ENCODE peak calls at places on chromosomes 6 and 20, in five cellular contexts. V, H, P, E and U are unnamed samples.

GRCh38 chr6:142058216-142058925 is 74.4 kb upstream of the GJE1 start:
- DNase-seq in V (no peak), H (no peak), P (no peak), E (no peak), U (no peak)

GRCh38 chr20:56949318-56949717 is 317.1 kb downstream of the BMP7 start:
- DNase-seq in V (no peak), H (no peak), P (no peak), E (no peak), U (no peak)

GRCh38 chr6:26003102-26003694 is 40.6 kb downstream of the TRIM38 start:
- DNase-seq in V (peak; percentile 41), H (peak; percentile 38), P (peak; percentile 43), E (no peak), U (no peak)

GRCh38 chr6:19478992-19479391 is 358.2 kb upstream of the ID4 start:
- DNase-seq in V (peak; percentile 78), H (no peak), P (no peak), E (no peak), U (no peak)

GRCh38 chr6:5624256-5624655 is 362.9 kb downstream of the FARS2 start:
- DNase-seq in V (no peak), H (no peak), P (no peak), E (no peak), U (no peak)

GRCh38 chr6:160952633-160953281 is 38.8 kb upstream of the MAP3K4 start:
- DNase-seq in V (peak; percentile 19), H (no peak), P (no peak), E (no peak), U (no peak)

GRCh38 chr6:16132909-16133308 is 4.0 kb downstream of the MYLIP start:
- DNase-seq in V (no peak), H (no peak), P (no peak), E (no peak), U (no peak)

GRCh38 chr20:15578059-15578458 is 995.2 kb downstream of the KIF16B start:
- DNase-seq in V (no peak), H (no peak), P (no peak), E (no peak), U (no peak)

GRCh38 chr20:58433759-58434158 is 44.7 kb downstream of the VAPB start:
- DNase-seq in V (peak; percentile 85), H (no peak), P (no peak), E (no peak), U (no peak)

GRCh38 chr6:32288426-32288825 is 64.6 kb upstream of the NOTCH4 start:
- DNase-seq in V (no peak), H (no peak), P (no peak), E (no peak), U (no peak)

GRCh38 chr20:37333848-37334318 is 12.1 kb upstream of the SRC start:
- DNase-seq in V (no peak), H (no peak), P (no peak), E (no peak), U (no peak)

GRCh38 chr20:57656821-57657536 is 36.8 kb upstream of the ZBP1 start:
- DNase-seq in V (no peak), H (no peak), P (no peak), E (peak; percentile 1), U (no peak)

GRCh38 chr6:33634986-33635385 is 13.9 kb downstream of the ITPR3 start:
- DNase-seq in V (no peak), H (no peak), P (no peak), E (no peak), U (no peak)

GRCh38 chr6:43061861-43062260 is 2.4 kb downstream of the KLC4 start:
- DNase-seq in V (peak; percentile 60), H (no peak), P (no peak), E (no peak), U (no peak)

GRCh38 chr20:16286601-16287000 is 286.6 kb downstream of the KIF16B start:
- DNase-seq in V (no peak), H (no peak), P (no peak), E (no peak), U (no peak)

GRCh38 chr6:13769655-13770053 is 44.7 kb downstream of the MCUR1 start:
- DNase-seq in V (no peak), H (no peak), P (no peak), E (no peak), U (no peak)

GRCh38 chr6:135936606-135937005 is 85.1 kb downstream of the PDE7B start:
- DNase-seq in V (peak; percentile 97), H (no peak), P (no peak), E (no peak), U (no peak)
- H3K27ac ChIP-seq in V (peak overlapping the region; percentile 88), H (no peak overlapping the region), P (no peak overlapping the region), E (peak overlapping the region; percentile 29), U (peak overlapping the region; percentile 1)

GRCh38 chr6:35694462-35694861 is 5.7 kb upstream of the FKBP5 start:
- DNase-seq in V (peak; percentile 38), H (no peak), P (no peak), E (no peak), U (no peak)
- H3K27ac ChIP-seq in V (no peak overlapping the region), H (no peak overlapping the region), P (no peak overlapping the region), E (no peak overlapping the region), U (no peak overlapping the region)

GRCh38 chr6:27019651-27020552 is 227.6 kb upstream of the PRSS16 start:
- DNase-seq in V (peak; percentile 94), H (peak; percentile 19), P (peak; percentile 15), E (peak; percentile 62), U (peak; percentile 84)
- H3K27ac ChIP-seq in V (peak overlapping the region; percentile 55), H (no peak overlapping the region), P (no peak overlapping the region), E (peak overlapping the region; percentile 76), U (peak overlapping the region; percentile 79)

GRCh38 chr20:51481311-51481997 is 61.1 kb downstream of the NFATC2 start:
- DNase-seq in V (no peak), H (peak; percentile 12), P (peak; percentile 45), E (no peak), U (no peak)

GRCh38 chr20:51482836-51483235 is 59.7 kb downstream of the NFATC2 start:
- DNase-seq in V (no peak), H (no peak), P (no peak), E (no peak), U (no peak)

GRCh38 chr20:51486197-51487005 is 56.1 kb downstream of the NFATC2 start:
- DNase-seq in V (peak; percentile 83), H (no peak), P (no peak), E (no peak), U (no peak)

GRCh38 chr20:51484141-51484815 is 58.2 kb downstream of the NFATC2 start:
- DNase-seq in V (no peak), H (no peak), P (no peak), E (no peak), U (no peak)

DNA sequence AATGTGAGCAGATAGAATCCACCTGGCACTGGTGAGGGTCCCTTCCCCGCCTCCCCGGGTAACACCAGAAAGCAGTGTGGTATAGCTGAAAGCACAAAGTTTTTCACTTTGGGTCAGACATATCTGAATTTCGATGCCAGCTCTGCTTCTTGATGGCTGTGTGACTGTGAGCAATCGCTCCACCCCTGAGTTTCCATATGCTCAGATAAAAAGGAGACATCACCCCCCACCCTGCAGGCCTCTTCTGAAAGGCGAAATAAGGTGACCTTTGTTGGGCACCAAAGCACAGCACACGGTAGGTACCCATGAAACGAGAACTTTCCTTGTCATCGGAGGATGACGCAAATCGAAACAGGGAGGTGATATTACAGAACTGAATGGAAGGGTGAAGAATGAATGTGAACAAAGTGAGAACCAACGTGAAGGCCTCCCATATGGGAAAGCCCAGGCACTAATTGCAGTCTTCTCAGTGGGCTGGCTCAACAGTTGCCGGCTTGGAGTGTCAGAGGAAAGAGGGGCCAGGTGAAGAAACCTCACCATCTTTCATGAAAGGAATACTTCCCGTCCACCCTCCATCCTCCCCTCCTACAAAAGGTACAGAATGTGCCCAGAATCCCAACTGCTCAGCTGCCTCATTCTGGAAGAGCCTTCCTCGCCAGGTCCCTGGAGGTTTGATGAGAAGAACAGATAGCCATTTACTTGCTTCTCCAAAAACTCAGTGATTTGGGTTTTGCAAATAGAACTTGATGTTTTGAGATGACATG is 61.8 kb downstream of the NFATC2 start:
- DNase-seq in V (no peak), H (no peak), P (peak; percentile 33), E (no peak), U (no peak)
- H3K27ac ChIP-seq in V (no peak overlapping the region), H (peak overlapping the region; percentile 33), P (peak overlapping the region; percentile 70), E (no peak overlapping the region), U (no peak overlapping the region)

GRCh38 chr6:1291381-1291780 is 20.5 kb upstream of the FOXQ1 start:
- DNase-seq in V (no peak), H (no peak), P (no peak), E (no peak), U (no peak)
- H3K27ac ChIP-seq in V (no peak overlapping the region), H (no peak overlapping the region), P (no peak overlapping the region), E (no peak overlapping the region), U (no peak overlapping the region)

DNA sequence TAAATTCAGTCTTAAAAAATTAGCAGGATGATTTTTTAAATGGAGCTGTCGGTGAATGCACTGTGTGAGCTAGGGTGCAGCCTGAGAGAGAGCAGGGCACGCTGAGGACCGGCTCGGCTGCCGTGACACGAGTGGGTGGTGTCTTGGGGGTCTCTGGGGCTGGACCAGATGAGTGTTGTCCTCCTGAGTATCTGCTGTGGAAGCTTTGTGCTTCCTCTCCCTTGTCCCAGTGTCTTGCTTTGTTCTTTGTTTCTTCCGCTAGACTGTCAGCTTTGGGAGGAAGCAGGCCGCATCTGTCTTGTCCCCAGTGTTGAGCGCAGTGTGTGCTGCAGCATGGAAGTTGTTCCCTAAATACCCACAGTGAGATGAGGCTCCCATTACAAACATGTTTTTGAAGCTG is 89.4 kb downstream of the RTN4IP1 start:
- DNase-seq in V (no peak), H (no peak), P (no peak), E (no peak), U (no peak)
- H3K27ac ChIP-seq in V (no peak overlapping the region), H (no peak overlapping the region), P (no peak overlapping the region), E (no peak overlapping the region), U (no peak overlapping the region)

GRCh38 chr20:18527339-18527738 is 19.6 kb downstream of the SEC23B start:
- DNase-seq in V (no peak), H (no peak), P (no peak), E (no peak), U (no peak)
- H3K27ac ChIP-seq in V (peak overlapping the region; percentile 34), H (no peak overlapping the region), P (no peak overlapping the region), E (no peak overlapping the region), U (no peak overlapping the region)

GRCh38 chr20:63544958-63545516 is 2.5 kb downstream of the SRMS start:
- DNase-seq in V (no peak), H (no peak), P (no peak), E (no peak), U (no peak)
- H3K27ac ChIP-seq in V (no peak overlapping the region), H (no peak overlapping the region), P (no peak overlapping the region), E (no peak overlapping the region), U (no peak overlapping the region)

GRCh38 chr20:61135966-61136365 is 116.1 kb upstream of the CDH4 start:
- DNase-seq in V (no peak), H (no peak), P (no peak), E (no peak), U (no peak)
- H3K27ac ChIP-seq in V (no peak overlapping the region), H (no peak overlapping the region), P (no peak overlapping the region), E (no peak overlapping the region), U (no peak overlapping the region)